ENCODE peak calls at places on chromosomes 4 and X, in ten cellular contexts. C, Q, F, I, M, Z, S, V, Y and N are unnamed samples.

GRCh38 chrX:13495232-13495631 is 74.2 kb upstream of the EGFL6 start:
- DNase-seq in C (no peak), Q (no peak), F (no peak), I (peak; percentile 55), M (no peak), Z (no peak), S (no peak), V (no peak), Y (no peak), N (no peak)

GRCh38 chr4:119110121-119110520 is 25.5 kb upstream of the MYOZ2 start:
- DNase-seq in C (no peak), Q (no peak), F (no peak), I (no peak), M (no peak), Z (no peak), S (no peak), V (no peak), Y (no peak), N (no peak)

GRCh38 chrX:68692651-68693050 is 45.2 kb downstream of the STARD8 start:
- DNase-seq in C (no peak), Q (no peak), F (no peak), I (no peak), M (no peak), Z (no peak), S (no peak), V (peak; percentile 53), Y (no peak), N (no peak)

GRCh38 chr4:41644288-41644914 is 104.1 kb downstream of the PHOX2B start:
- DNase-seq in C (peak; percentile 98), Q (peak; percentile 63), F (peak; percentile 83), I (no peak), M (peak; percentile 77), Z (peak; percentile 66), S (no peak), V (peak; percentile 16), Y (peak; percentile 88), N (no peak)

GRCh38 chr4:31051151-31051550 is 331.0 kb downstream of the PCDH7 start:
- DNase-seq in C (no peak), Q (no peak), F (no peak), I (no peak), M (no peak), Z (no peak), S (no peak), V (peak; percentile 68), Y (no peak), N (no peak)

GRCh38 chrX:9033179-9033578 is 748 bp downstream of the FAM9B start:
- DNase-seq in C (no peak), Q (no peak), F (no peak), I (no peak), M (no peak), Z (no peak), S (no peak), V (no peak), Y (no peak), N (no peak)

GRCh38 chr4:83308672-83309071 is 24.1 kb upstream of the COQ2 start:
- DNase-seq in C (peak; percentile 78), Q (no peak), F (peak; percentile 25), I (no peak), M (no peak), Z (no peak), S (no peak), V (no peak), Y (no peak), N (no peak)

GRCh38 chr4:78899302-78899701 is 39.9 kb downstream of the PAQR3 start:
- DNase-seq in C (no peak), Q (no peak), F (no peak), I (no peak), M (no peak), Z (no peak), S (no peak), V (no peak), Y (no peak), N (no peak)

GRCh38 chr4:186760576-186760975 is 36.9 kb upstream of the FAT1 start:
- DNase-seq in C (no peak), Q (no peak), F (no peak), I (peak; percentile 66), M (no peak), Z (peak; percentile 39), S (no peak), V (peak; percentile 95), Y (no peak), N (no peak)

GRCh38 chr4:4627906-4628305 is 86.1 kb upstream of the STX18 start:
- DNase-seq in C (no peak), Q (no peak), F (no peak), I (no peak), M (no peak), Z (no peak), S (no peak), V (no peak), Y (no peak), N (no peak)

GRCh38 chrX:8748855-8749254 is 16.9 kb upstream of the ANOS1 start:
- DNase-seq in C (peak; percentile 60), Q (no peak), F (peak; percentile 12), I (no peak), M (no peak), Z (peak; percentile 54), S (no peak), V (peak; percentile 43), Y (no peak), N (no peak)

GRCh38 chr4:165294907-165295306 is 32.6 kb upstream of the MSMO1 start:
- DNase-seq in C (no peak), Q (no peak), F (no peak), I (no peak), M (no peak), Z (no peak), S (no peak), V (no peak), Y (no peak), N (peak; percentile 17)

GRCh38 chrX:24426340-24426913 is 38.7 kb upstream of the PDK3 start:
- DNase-seq in C (peak; percentile 59), Q (no peak), F (no peak), I (no peak), M (no peak), Z (peak; percentile 12), S (no peak), V (peak; percentile 12), Y (no peak), N (no peak)

GRCh38 chrX:72048515-72049455 is 82.9 kb downstream of the RTL5 start:
- DNase-seq in C (peak; percentile 47), Q (no peak), F (peak; percentile 45), I (no peak), M (no peak), Z (no peak), S (no peak), V (no peak), Y (no peak), N (no peak)

GRCh38 chr4:187668683-187669082 is 326.9 kb upstream of the ZFP42 start:
- DNase-seq in C (no peak), Q (no peak), F (no peak), I (no peak), M (no peak), Z (peak; percentile 59), S (no peak), V (peak; percentile 83), Y (no peak), N (no peak)

GRCh38 chrX:150332023-150332422 is 31.1 kb upstream of the MAMLD1 start:
- DNase-seq in C (no peak), Q (no peak), F (no peak), I (no peak), M (no peak), Z (no peak), S (no peak), V (no peak), Y (no peak), N (no peak)

GRCh38 chrX:150326843-150327242 is 36.3 kb upstream of the MAMLD1 start:
- DNase-seq in C (no peak), Q (no peak), F (no peak), I (no peak), M (no peak), Z (no peak), S (no peak), V (peak; percentile 7), Y (no peak), N (no peak)

GRCh38 chrX:150324919-150325318 is 38.2 kb upstream of the MAMLD1 start:
- DNase-seq in C (no peak), Q (no peak), F (no peak), I (no peak), M (no peak), Z (no peak), S (no peak), V (peak; percentile 16), Y (no peak), N (no peak)

GRCh38 chrX:150329888-150330287 is 33.2 kb upstream of the MAMLD1 start:
- DNase-seq in C (no peak), Q (no peak), F (no peak), I (no peak), M (no peak), Z (no peak), S (no peak), V (peak; percentile 26), Y (no peak), N (no peak)

DNA sequence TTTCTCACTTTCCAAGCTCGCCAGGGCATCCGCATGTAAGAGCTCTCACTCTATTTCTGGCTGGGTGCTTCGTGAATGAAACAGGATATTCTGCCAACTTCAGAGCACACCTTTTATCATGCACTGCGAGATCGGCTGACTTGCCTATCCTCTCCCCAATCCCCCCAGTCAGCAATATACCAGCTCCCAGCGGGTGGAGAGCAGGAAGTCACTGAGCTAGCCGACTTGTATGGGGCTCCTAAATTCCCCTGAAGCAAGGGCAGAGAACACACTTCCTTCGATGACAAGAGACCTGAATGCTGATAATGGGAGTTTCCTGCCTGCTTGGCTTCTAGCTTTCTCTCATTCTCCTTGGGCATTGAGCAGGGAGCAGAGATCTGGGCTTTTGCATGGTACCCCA is 33.8 kb upstream of the MAMLD1 start:
- DNase-seq in C (peak; percentile 59), Q (no peak), F (no peak), I (no peak), M (no peak), Z (no peak), S (no peak), V (no peak), Y (no peak), N (no peak)
- TF ChIP-seq CTCF in C (no peak), Q (no peak), F (no peak), I (no peak), M (no peak), Z (no peak), S (no peak), V (no peak), Y (no peak), N (no peak)

GRCh38 chrX:115968436-115969252 is 201.9 kb upstream of the AGTR2 start:
- DNase-seq in C (peak; percentile 96), Q (no peak), F (peak; percentile 62), I (peak; percentile 68), M (peak; percentile 39), Z (peak; percentile 22), S (no peak), V (no peak), Y (peak; percentile 67), N (no peak)
- H3K4me3 ChIP-seq in C (peak overlapping the region; percentile 87), Q (peak overlapping the region; percentile 38), F (peak overlapping the region; percentile 30), I (peak overlapping the region; percentile 64), M (peak overlapping the region; percentile 50), Z (peak overlapping the region; percentile 58), S (peak overlapping the region; percentile 82), V (no peak overlapping the region), Y (peak overlapping the region; percentile 52), N (no peak overlapping the region)

GRCh38 chr4:153641532-153641931 is 42.5 kb upstream of the TLR2 start:
- DNase-seq in C (no peak), Q (no peak), F (no peak), I (no peak), M (no peak), Z (no peak), S (no peak), V (no peak), Y (no peak), N (no peak)
- H3K4me1 ChIP-seq in C (no peaks in the 10 kb centered on the region), Q (no peaks in the 10 kb centered on the region), F (no peaks in the 10 kb centered on the region), I (no peaks in the 10 kb centered on the region), M (no peaks in the 10 kb centered on the region), Z (no peaks in the 10 kb centered on the region), S (no peaks in the 10 kb centered on the region), V (no peaks in the 10 kb centered on the region), Y (no peaks in the 10 kb centered on the region), N (no peaks in the 10 kb centered on the region)

GRCh38 chr4:18366762-18367358 is 345.3 kb upstream of the LCORL start:
- DNase-seq in C (peak; percentile 49), Q (no peak), F (peak; percentile 23), I (no peak), M (no peak), Z (peak; percentile 59), S (no peak), V (peak; percentile 6), Y (no peak), N (no peak)
- TF ChIP-seq CTCF in C (peak; percentile 74), Q (no peak), F (peak; percentile 30), I (peak; percentile 66), M (peak; percentile 42), Z (peak; percentile 24), S (peak; percentile 55), V (peak; percentile 37), Y (peak; percentile 30), N (peak; percentile 17)